ENCODE peak calls at places on chromosomes 16 and 17, in six cellular contexts. Y is tibial nerve, V is DND-41, Q is tibial artery, X is colonic mucosa, C is ovary. R is an unnamed sample. For H3K27me3, the result is how much of the 10 kb centered on the place peaks cover.

GRCh38 chr16:303760-304505 is 21.0 kb downstream of the PDIA2 start:
- DNase-seq in Y (no peak), C (no peak), V (no peak), Q (no peak), X (no peak), R (no peak)

GRCh38 chr17:66760324-66760723 is 74.6 kb upstream of the CACNG5 start:
- DNase-seq in C (no peak), Y (no peak), Q (no peak), V (no peak), X (no peak), R (no peak)

GRCh38 chr17:44466339-44466738 is 36.9 kb downstream of the GPATCH8 start:
- DNase-seq in V (no peak), Q (no peak), X (no peak), Y (no peak), C (no peak), R (no peak)

GRCh38 chr17:32627233-32628008 is 140.6 kb downstream of the CDK5R1 start:
- DNase-seq in Q (no peak), V (no peak), C (peak), Y (no peak), X (no peak), R (no peak)

GRCh38 chr17:64166876-64167275 is 36.9 kb upstream of the ERN1 start:
- DNase-seq in V (no peak), X (no peak), C (no peak), Q (no peak), Y (no peak), R (no peak)

GRCh38 chr16:57258910-57259475 is 13.9 kb downstream of the ARL2BP start:
- DNase-seq in Q (peak), Y (no peak), V (no peak), X (no peak), C (peak), R (no peak)

GRCh38 chr17:7410634-7411426 is 3.2 kb downstream of the NLGN2 start:
- DNase-seq in C (no peak), Y (no peak), Q (no peak), X (no peak), V (no peak), R (no peak)

GRCh38 chr17:34387566-34387965 is 24.5 kb upstream of the CCL1 start:
- DNase-seq in Q (no peak), C (no peak), V (no peak), Y (no peak), X (no peak), R (no peak)

GRCh38 chr16:22282254-22282892 is 14.8 kb upstream of the POLR3E start:
- DNase-seq in Q (no peak), Y (no peak), V (no peak), C (no peak), X (no peak), R (no peak)

GRCh38 chr16:22284637-22285515 is 12.3 kb upstream of the POLR3E start:
- DNase-seq in C (no peak), X (no peak), Q (no peak), Y (no peak), V (no peak), R (no peak)
- H3K4me3 ChIP-seq in C (no peak), X (no peak), Q (no peak), Y (no peak), V (no peak), R (no peak)

GRCh38 chr17:76442341-76443338 is 10.3 kb downstream of the UBE2O start:
- DNase-seq in V (no peak), Q (no peak), Y (no peak), X (no peak), C (no peak), R (no peak)

GRCh38 chr17:76446449-76447231 is 6.3 kb downstream of the UBE2O start:
- DNase-seq in V (no peak), Q (peak), Y (peak), C (no peak), X (no peak), R (peak)

GRCh38 chr17:76441681-76442340 is 11.1 kb downstream of the UBE2O start:
- DNase-seq in C (no peak), Y (no peak), V (no peak), X (no peak), Q (no peak), R (no peak)

GRCh38 chr17:76445697-76446448 is 7.1 kb downstream of the UBE2O start:
- DNase-seq in Q (peak), X (no peak), Y (no peak), V (no peak), C (no peak), R (no peak)

DNA sequence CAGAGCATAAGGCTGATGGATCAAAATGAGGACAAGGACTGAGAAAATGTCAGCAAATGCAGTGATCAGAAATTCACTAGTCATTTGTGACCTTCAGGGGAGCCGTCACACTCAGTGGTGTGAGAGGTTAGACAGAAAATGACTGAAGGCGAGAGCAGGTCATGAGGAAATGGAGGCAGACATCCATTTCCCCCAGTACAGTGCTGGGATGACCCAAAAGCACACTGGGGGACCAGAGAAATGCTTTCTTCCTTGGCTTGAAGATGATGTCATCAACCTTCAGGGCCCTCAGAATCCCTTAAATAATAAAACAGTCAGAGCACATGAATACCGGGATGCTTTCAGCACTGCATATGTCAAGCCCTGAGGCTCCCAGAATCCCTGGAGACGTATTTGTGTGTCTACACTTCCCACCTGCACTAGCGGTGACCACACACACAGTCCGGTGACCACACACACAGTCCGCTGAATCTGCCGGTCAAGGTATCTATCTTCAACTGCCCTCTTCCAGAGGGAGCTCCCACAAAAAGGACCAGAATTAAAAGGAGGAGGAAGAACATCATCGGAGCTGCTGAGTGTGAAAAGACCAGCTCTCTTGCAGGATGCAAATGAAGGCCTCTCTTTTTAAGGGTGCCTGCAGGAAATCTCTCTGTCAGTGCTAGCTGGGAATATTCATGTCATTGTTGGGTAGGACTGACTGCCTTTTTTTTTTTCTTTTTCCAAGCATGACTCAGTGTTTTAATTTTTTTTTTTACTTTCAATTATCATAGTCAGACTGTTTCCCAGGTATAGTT is 8.2 kb downstream of the UBE2O start:
- DNase-seq in V (no peak), X (no peak), Y (no peak), Q (peak), C (no peak), R (no peak)
- H3K27ac ChIP-seq in V (no peak), X (no peak), Y (no peak), Q (no peak), C (no peak), R (no peak)

GRCh38 chr17:62351176-62351575 is 29.2 kb upstream of the EFCAB3 start:
- DNase-seq in Q (no peak), X (no peak), C (no peak), V (no peak), Y (no peak), R (no peak)
- H3K27me3 ChIP-seq in Q (under half), X (under half), C (under half), V (under half), Y (under half), R (under half)

GRCh38 chr17:41680426-41681040 is 8.2 kb upstream of the EIF1 start:
- DNase-seq in V (no peak), X (no peak), Q (no peak), Y (no peak), C (no peak), R (no peak)

GRCh38 chr17:41681776-41682175 is 6.9 kb upstream of the EIF1 start:
- DNase-seq in C (no peak), Y (no peak), V (no peak), Q (no peak), X (no peak), R (no peak)

GRCh38 chr17:41678411-41678906 is 10.2 kb upstream of the EIF1 start:
- DNase-seq in C (no peak), V (no peak), X (no peak), Q (no peak), Y (no peak), R (no peak)

GRCh38 chr17:41679740-41680425 is 8.8 kb upstream of the EIF1 start:
- DNase-seq in Q (no peak), V (no peak), X (no peak), Y (no peak), C (no peak), R (no peak)

GRCh38 chr17:41678907-41679739 is 9.6 kb upstream of the EIF1 start:
- DNase-seq in Q (no peak), V (peak), Y (no peak), C (no peak), X (peak), R (no peak)
- H3K4me3 ChIP-seq in Q (no peak), V (peak), Y (peak), C (no peak), X (peak), R (no peak)

DNA sequence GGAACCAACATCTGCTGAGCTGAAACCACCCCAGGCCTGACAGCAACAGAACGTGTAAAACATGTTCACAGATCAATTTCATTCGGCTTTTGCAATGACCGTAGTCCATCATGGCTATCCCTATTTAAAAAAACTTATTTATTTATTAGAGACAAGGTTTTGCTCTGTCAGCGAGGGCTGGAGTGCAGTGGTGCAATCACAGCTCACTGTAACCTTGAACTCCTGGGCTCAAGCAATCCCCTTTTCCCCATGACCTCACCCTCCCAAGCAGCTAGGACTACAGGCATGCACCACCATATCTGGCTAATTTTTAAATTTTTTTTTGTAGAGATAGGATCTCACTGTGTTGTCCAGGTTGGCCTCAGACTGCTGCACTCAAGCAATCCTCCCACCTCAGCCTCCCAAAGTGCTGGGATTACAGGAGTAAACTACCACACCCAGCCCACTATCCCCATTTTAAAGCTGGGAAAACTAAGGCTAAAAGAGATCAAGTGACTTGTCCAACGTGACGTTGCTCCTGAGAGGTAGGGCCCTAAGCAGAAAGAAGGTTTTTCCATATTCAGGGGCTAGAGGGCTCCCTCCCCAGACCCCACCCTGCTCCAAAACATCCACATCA is 77.7 kb downstream of the MYH11 start:
- DNase-seq in Y (no peak), Q (no peak), X (no peak), C (no peak), V (no peak), R (no peak)
- H3K27ac ChIP-seq in Y (no peak), Q (peak), X (no peak), C (no peak), V (no peak), R (peak)

GRCh38 chr17:49013311-49014205 is 16.4 kb downstream of the IGF2BP1 start:
- DNase-seq in C (no peak), Y (no peak), Q (no peak), V (no peak), X (no peak), R (no peak)
- H3K27me3 ChIP-seq in C (under half), Y (under half), Q (half or more), V (under half), X (under half), R (under half)

DNA sequence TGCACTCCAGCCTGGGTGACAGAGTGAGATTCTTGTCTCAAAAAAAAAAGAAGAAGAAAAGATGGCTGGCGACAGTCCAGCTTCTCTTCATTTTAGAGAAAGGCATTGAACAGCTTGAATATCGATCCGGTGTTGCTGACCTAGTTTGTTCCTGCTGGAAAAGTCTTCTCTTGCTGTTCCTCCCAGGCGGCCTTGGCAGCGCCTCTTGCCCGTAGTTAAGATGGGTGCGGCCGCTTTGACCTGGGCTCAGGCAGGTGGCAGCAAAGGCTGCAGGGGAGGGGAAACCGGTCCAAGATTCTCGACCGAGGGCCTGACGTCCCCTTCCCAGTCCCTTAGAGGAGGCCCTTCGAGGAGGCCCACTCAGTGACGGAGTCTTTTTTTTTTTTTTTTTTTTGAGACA is 3.8 kb upstream of the ZNF764 start:
- DNase-seq in Y (no peak), X (peak), C (peak), Q (no peak), V (no peak), R (no peak)
- H3K4me3 ChIP-seq in Y (peak), X (peak), C (peak), Q (peak), V (no peak), R (no peak)

GRCh38 chr17:28033972-28034714 is 8.3 kb upstream of the NLK start:
- DNase-seq in X (no peak), Q (no peak), C (no peak), Y (peak), V (no peak), R (no peak)
- H3K27ac ChIP-seq in X (no peak), Q (no peak), C (no peak), Y (no peak), V (no peak), R (no peak)

GRCh38 chr17:69188796-69189195 is 39.8 kb downstream of the ABCA10 start:
- DNase-seq in Y (no peak), C (no peak), X (no peak), V (no peak), Q (no peak), R (no peak)
- H3K27me3 ChIP-seq in Y (under half), C (under half), X (under half), V (under half), Q (under half), R (under half)

DNA sequence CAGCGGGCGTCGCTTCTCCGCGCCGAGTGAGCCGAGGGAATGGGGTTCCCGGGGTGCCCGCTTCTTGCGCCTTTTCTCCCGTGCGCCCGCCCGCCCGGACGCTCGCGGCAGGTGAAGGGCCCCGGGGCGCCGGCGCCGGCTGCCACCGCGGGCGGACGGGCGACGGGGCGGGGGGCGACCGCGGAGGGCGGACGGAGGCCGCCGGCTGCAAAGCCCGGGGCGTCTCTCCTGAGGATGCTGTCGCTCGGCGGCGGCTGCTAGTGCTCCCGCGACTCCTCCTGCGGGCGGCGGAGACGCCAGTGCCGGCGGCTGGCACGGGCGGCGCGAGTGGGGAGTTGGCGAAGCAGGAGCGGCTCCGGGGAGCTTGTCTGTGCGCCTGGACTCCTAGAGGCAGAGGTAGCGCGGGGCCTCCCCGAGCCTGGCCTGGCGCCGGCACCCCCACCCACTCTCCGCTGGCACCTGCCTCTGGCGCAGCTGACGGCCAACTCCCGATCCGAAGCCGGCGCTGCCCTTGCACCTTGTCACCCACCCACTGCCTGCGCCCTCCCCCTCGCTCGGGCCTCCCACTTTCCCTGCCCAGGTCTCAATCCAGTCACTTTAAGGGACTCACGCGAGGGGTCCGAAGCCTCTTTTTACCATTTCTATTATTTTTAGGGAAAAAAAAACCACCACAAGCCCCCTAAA is at the start of gene FAM20A:
- DNase-seq in X (no peak), V (no peak), C (peak), Q (no peak), Y (no peak), R (peak)
- H3K4me3 ChIP-seq in X (peak), V (no peak), C (peak), Q (peak), Y (peak), R (peak)